ENCODE peak calls at places on chromosomes 3 and 15, in nine cellular contexts. E is AG10803, K is osteoblast, V is stomach, T is colonic mucosa, S is astrocyte of the cerebellum, W is left ventricle myocardium inferior, Z is choroid plexus epithelial cell, R is fibroblast of lung. H is an unnamed sample.

GRCh38 chr3:173913397-173913796 is 515.9 kb downstream of the NLGN1 start:
- DNase-seq in W (peak; percentile 22), V (no peak), K (peak; percentile 50), E (peak; percentile 57), Z (peak; percentile 63), S (no peak), R (peak; percentile 82), T (no peak), H (no peak)

GRCh38 chr3:72185549-72186484 is 400.9 kb upstream of the PROK2 start:
- DNase-seq in S (peak; percentile 42), T (no peak), R (peak; percentile 92), K (peak; percentile 94), W (no peak), E (peak; percentile 81), Z (peak; percentile 68), V (no peak), H (no peak)

GRCh38 chr15:90219421-90220141 is 14.2 kb downstream of the CIB1 start:
- DNase-seq in V (no peak), K (peak; percentile 93), E (no peak), W (no peak), S (no peak), R (no peak), Z (no peak), T (no peak), H (no peak)

GRCh38 chr3:58577269-58577821 is at the start of gene FAM107A:
- DNase-seq in E (peak; percentile 89), V (peak; percentile 44), S (peak; percentile 74), K (peak; percentile 77), Z (peak; percentile 57), T (peak; percentile 42), W (peak; percentile 43), R (peak; percentile 63), H (peak; percentile 38)

GRCh38 chr15:48066456-48066855 is 54.3 kb upstream of the SLC24A5 start:
- DNase-seq in E (no peak), Z (no peak), W (no peak), T (no peak), R (no peak), V (no peak), K (no peak), S (no peak), H (no peak)

GRCh38 chr3:129421988-129422745 is 6.3 kb downstream of the EFCAB12 start:
- DNase-seq in T (no peak), Z (peak; percentile 53), E (no peak), R (no peak), S (no peak), K (no peak), W (no peak), V (no peak), H (no peak)

GRCh38 chr15:85010472-85011209 is 29.0 kb downstream of the PDE8A start:
- DNase-seq in V (no peak), Z (peak; percentile 56), S (no peak), T (no peak), W (no peak), E (no peak), R (no peak), K (no peak), H (no peak)

GRCh38 chr15:28907338-28907961 is 21.7 kb downstream of the APBA2 start:
- DNase-seq in K (no peak), S (no peak), W (no peak), Z (no peak), E (no peak), R (no peak), T (no peak), V (no peak), H (no peak)

GRCh38 chr3:25904248-25904647 is 114.4 kb downstream of the OXSM start:
- DNase-seq in T (no peak), W (no peak), Z (no peak), R (no peak), E (no peak), V (no peak), K (no peak), S (no peak), H (no peak)

DNA sequence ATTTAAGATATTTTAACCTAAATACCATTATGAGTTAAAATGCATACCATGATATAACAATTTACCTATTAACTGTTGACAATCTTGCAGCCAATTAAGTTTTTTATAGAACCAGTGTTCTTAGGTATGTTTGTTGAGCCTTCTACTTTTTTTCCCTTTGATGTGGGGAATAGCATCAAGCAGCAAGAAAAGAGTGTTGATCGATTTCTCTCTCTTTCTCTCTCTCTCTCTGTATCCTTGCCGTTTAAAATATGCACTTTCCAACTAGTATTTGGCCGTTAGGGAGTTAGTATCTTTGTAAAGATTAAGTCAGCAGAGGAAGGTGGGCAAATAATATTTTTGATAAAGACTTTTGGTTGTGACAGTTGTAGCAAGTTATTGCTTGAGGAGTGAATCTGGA is 5.9 kb downstream of the CHD2 start:
- DNase-seq in E (no peak), V (no peak), Z (no peak), W (no peak), S (no peak), R (no peak), T (no peak), K (no peak), H (no peak)
- H3K4me3 ChIP-seq in E (peak overlapping the region; percentile 14), V (peak overlapping the region; percentile 66), Z (no peak overlapping the region), W (peak overlapping the region; percentile 74), S (no peak overlapping the region), R (peak overlapping the region; percentile 70), T (no peak overlapping the region), K (peak overlapping the region; percentile 70), H (peak overlapping the region; percentile 9)

GRCh38 chr15:75201609-75202250 is at the start of gene C15orf39:
- DNase-seq in S (no peak), R (peak; percentile 53), V (peak; percentile 76), T (peak; percentile 71), E (peak; percentile 64), W (peak; percentile 74), K (peak; percentile 99), Z (peak; percentile 64), H (no peak)

GRCh38 chr15:75203017-75203907 is 1.6 kb downstream of the C15orf39 start:
- DNase-seq in W (no peak), T (peak; percentile 42), E (peak; percentile 11), R (peak; percentile 1), S (no peak), Z (peak; percentile 18), V (no peak), K (peak; percentile 92), H (no peak)

GRCh38 chr15:75200765-75201608 is 695 bp upstream of the C15orf39 start:
- DNase-seq in Z (peak; percentile 42), R (peak; percentile 11), W (no peak), K (peak; percentile 92), T (peak; percentile 87), E (no peak), S (no peak), V (peak; percentile 73), H (no peak)

GRCh38 chr15:75203908-75204263 is 2.2 kb downstream of the C15orf39 start:
- DNase-seq in Z (no peak), S (no peak), K (no peak), E (no peak), V (no peak), T (no peak), W (no peak), R (no peak), H (no peak)

GRCh38 chr15:75202251-75203016 is 752 bp downstream of the C15orf39 start:
- DNase-seq in Z (peak; percentile 77), E (peak; percentile 85), V (peak; percentile 85), R (peak; percentile 61), T (peak; percentile 83), K (peak; percentile 98), W (peak; percentile 82), S (no peak), H (no peak)
- TF ChIP-seq CTCF in Z (no peak), E (no peak), V (peak; percentile 7), R (peak; percentile 2), T (peak; percentile 32), K (no peak), W (peak; percentile 37), S (no peak), H (no peak)

GRCh38 chr3:188948658-188949400 is 222.9 kb upstream of the TPRG1 start:
- DNase-seq in S (peak; percentile 98), R (peak; percentile 99), T (no peak), K (peak; percentile 62), W (no peak), V (peak; percentile 42), E (peak; percentile 86), Z (peak; percentile 99), H (peak; percentile 99)
- H3K4me3 ChIP-seq in S (peak overlapping the region; percentile 33), R (peak overlapping the region; percentile 52), T (no peak overlapping the region), K (no peak overlapping the region), W (peak overlapping the region; percentile 65), V (no peak overlapping the region), E (no peak overlapping the region), Z (no peak overlapping the region), H (peak overlapping the region; percentile 53)

DNA sequence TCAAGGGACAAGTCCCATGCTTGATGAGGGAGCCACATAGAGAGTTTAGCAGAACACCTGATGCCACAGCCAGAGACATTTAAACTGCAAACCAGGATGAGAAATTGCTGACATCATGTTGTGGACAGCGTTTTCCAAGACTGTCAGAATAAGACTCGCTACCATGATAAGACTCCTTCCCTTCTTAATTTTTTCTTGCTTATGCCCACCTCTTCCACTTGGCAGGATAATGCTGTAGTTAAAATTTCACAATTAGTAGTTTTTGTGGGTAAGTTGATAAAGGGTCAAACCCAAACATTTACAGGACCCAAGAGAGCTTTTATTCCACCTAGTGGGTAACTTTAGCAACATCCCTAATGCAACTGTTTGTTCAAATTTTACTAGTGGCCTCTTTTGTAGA is 3.0 kb upstream of the PIAS1 start:
- DNase-seq in R (no peak), Z (no peak), E (no peak), W (no peak), S (no peak), V (no peak), K (no peak), T (no peak), H (no peak)
- TF ChIP-seq CTCF in R (no peak), Z (peak; percentile 29), E (no peak), W (no peak), S (no peak), V (no peak), K (no peak), T (no peak), H (peak; percentile 5)

GRCh38 chr15:75732206-75732808 is 19.7 kb upstream of the CSPG4 start:
- DNase-seq in S (no peak), V (no peak), R (no peak), E (no peak), Z (no peak), K (peak; percentile 49), T (no peak), W (no peak), H (no peak)

GRCh38 chr15:75732809-75733451 is 20.3 kb upstream of the CSPG4 start:
- DNase-seq in V (peak; percentile 73), S (peak; percentile 39), R (peak; percentile 51), K (peak; percentile 94), W (peak; percentile 71), E (peak; percentile 56), T (peak; percentile 79), Z (peak; percentile 84), H (no peak)

GRCh38 chr15:75733761-75734651 is 21.4 kb upstream of the CSPG4 start:
- DNase-seq in Z (no peak), W (no peak), V (no peak), E (no peak), S (no peak), R (no peak), T (no peak), K (peak; percentile 75), H (no peak)

GRCh38 chr15:75729304-75730069 is 16.8 kb upstream of the CSPG4 start:
- DNase-seq in R (no peak), E (no peak), S (no peak), T (no peak), K (peak; percentile 54), W (no peak), V (no peak), Z (no peak), H (no peak)

GRCh38 chr15:75731248-75732100 is 18.8 kb upstream of the CSPG4 start:
- DNase-seq in K (peak; percentile 71), T (no peak), V (no peak), E (peak; percentile 42), Z (peak; percentile 63), R (no peak), S (no peak), W (peak; percentile 63), H (no peak)
- H3K4me3 ChIP-seq in K (peak overlapping the region; percentile 22), T (no peak overlapping the region), V (no peak overlapping the region), E (no peak overlapping the region), Z (peak overlapping the region; percentile 41), R (peak overlapping the region; percentile 17), S (no peak overlapping the region), W (peak overlapping the region; percentile 21), H (no peak overlapping the region)